ENCODE peak calls at places on chromosomes 6 and 20, in eight cellular contexts. One of them, this sample, is unnamed.
A peak's percentile ranks its signal among the peaks of the same experiment; 100 is the strongest.

GRCh38 chr6:136593748-136594490 is 43.7 kb upstream of the MAP7 start:
- DNase-seq in upper lobe of right lung: no peak
- DNase-seq in testis: no peak
- DNase-seq in heart right ventricle: no peak
- DNase-seq in aorta: no peak
- DNase-seq in CD8-positive, alpha-beta T cell: peak; percentile 6
- DNase-seq in neuronal stem cell: no peak
- DNase-seq in osteoblast: peak; percentile 93
- DNase-seq in this sample: peak; percentile 96

GRCh38 chr6:13717787-13718458 is 6.3 kb upstream of the RANBP9 start:
- DNase-seq in CD8-positive, alpha-beta T cell: no peak
- DNase-seq in neuronal stem cell: no peak
- DNase-seq in testis: no peak
- DNase-seq in aorta: no peak
- DNase-seq in heart right ventricle: no peak
- DNase-seq in upper lobe of right lung: no peak
- DNase-seq in osteoblast: no peak
- DNase-seq in this sample: no peak

GRCh38 chr20:33262658-33263065 is 20.4 kb upstream of the BPIFB1 start:
- DNase-seq in testis: peak; percentile 59
- DNase-seq in upper lobe of right lung: no peak
- DNase-seq in aorta: no peak
- DNase-seq in neuronal stem cell: peak; percentile 38
- DNase-seq in CD8-positive, alpha-beta T cell: no peak
- DNase-seq in heart right ventricle: no peak
- DNase-seq in osteoblast: no peak
- DNase-seq in this sample: peak; percentile 54

GRCh38 chr6:26195376-26195923 is 108.2 kb downstream of the HFE start:
- DNase-seq in CD8-positive, alpha-beta T cell: peak; percentile 76
- DNase-seq in testis: peak; percentile 95
- DNase-seq in heart right ventricle: peak; percentile 85
- DNase-seq in osteoblast: peak; percentile 89
- DNase-seq in upper lobe of right lung: peak; percentile 90
- DNase-seq in neuronal stem cell: peak; percentile 44
- DNase-seq in aorta: peak; percentile 97
- DNase-seq in this sample: peak; percentile 97

GRCh38 chr6:188821-189655 is 103.2 kb upstream of the DUSP22 start:
- DNase-seq in aorta: peak; percentile 89
- DNase-seq in osteoblast: peak; percentile 96
- DNase-seq in testis: peak; percentile 89
- DNase-seq in CD8-positive, alpha-beta T cell: peak; percentile 72
- DNase-seq in upper lobe of right lung: peak; percentile 93
- DNase-seq in heart right ventricle: peak; percentile 84
- DNase-seq in neuronal stem cell: peak; percentile 75
- DNase-seq in this sample: peak; percentile 82

GRCh38 chr6:54206510-54206909 is 95.3 kb downstream of the MLIP start:
- DNase-seq in testis: no peak
- DNase-seq in CD8-positive, alpha-beta T cell: no peak
- DNase-seq in neuronal stem cell: no peak
- DNase-seq in aorta: no peak
- DNase-seq in upper lobe of right lung: no peak
- DNase-seq in osteoblast: no peak
- DNase-seq in heart right ventricle: no peak
- DNase-seq in this sample: no peak

GRCh38 chr6:27517928-27518787 is 45.3 kb upstream of the ZNF184 start:
- DNase-seq in osteoblast: no peak
- DNase-seq in heart right ventricle: no peak
- DNase-seq in CD8-positive, alpha-beta T cell: no peak
- DNase-seq in neuronal stem cell: no peak
- DNase-seq in upper lobe of right lung: no peak
- DNase-seq in aorta: no peak
- DNase-seq in testis: no peak
- DNase-seq in this sample: no peak

GRCh38 chr6:141152951-141153350 is 979.8 kb upstream of the GJE1 start:
- DNase-seq in testis: no peak
- DNase-seq in neuronal stem cell: no peak
- DNase-seq in heart right ventricle: no peak
- DNase-seq in upper lobe of right lung: no peak
- DNase-seq in osteoblast: no peak
- DNase-seq in CD8-positive, alpha-beta T cell: no peak
- DNase-seq in aorta: no peak
- DNase-seq in this sample: no peak

GRCh38 chr20:53708129-53708968 is 114.7 kb upstream of the ZNF217 start:
- DNase-seq in CD8-positive, alpha-beta T cell: no peak
- DNase-seq in upper lobe of right lung: no peak
- DNase-seq in aorta: no peak
- DNase-seq in neuronal stem cell: no peak
- DNase-seq in heart right ventricle: no peak
- DNase-seq in testis: no peak
- DNase-seq in osteoblast: peak; percentile 72
- DNase-seq in this sample: peak; percentile 92

GRCh38 chr6:42339991-42340401 is 111.7 kb downstream of the TRERF1 start:
- DNase-seq in aorta: no peak
- DNase-seq in testis: no peak
- DNase-seq in osteoblast: no peak
- DNase-seq in heart right ventricle: no peak
- DNase-seq in CD8-positive, alpha-beta T cell: no peak
- DNase-seq in upper lobe of right lung: no peak
- DNase-seq in neuronal stem cell: no peak
- DNase-seq in this sample: peak; percentile 23

GRCh38 chr6:22737331-22737730 is 168.0 kb downstream of the HDGFL1 start:
- DNase-seq in upper lobe of right lung: no peak
- DNase-seq in heart right ventricle: no peak
- DNase-seq in CD8-positive, alpha-beta T cell: no peak
- DNase-seq in osteoblast: peak; percentile 34
- DNase-seq in neuronal stem cell: peak; percentile 64
- DNase-seq in aorta: peak; percentile 63
- DNase-seq in testis: peak; percentile 73
- DNase-seq in this sample: peak; percentile 51

GRCh38 chr6:111802720-111803119 is 70.5 kb downstream of the FYN start:
- DNase-seq in upper lobe of right lung: no peak
- DNase-seq in heart right ventricle: no peak
- DNase-seq in osteoblast: no peak
- DNase-seq in neuronal stem cell: no peak
- DNase-seq in testis: no peak
- DNase-seq in CD8-positive, alpha-beta T cell: no peak
- DNase-seq in aorta: no peak
- DNase-seq in this sample: no peak

GRCh38 chr6:111800821-111801220 is 72.4 kb downstream of the FYN start:
- DNase-seq in testis: no peak
- DNase-seq in aorta: no peak
- DNase-seq in heart right ventricle: no peak
- DNase-seq in upper lobe of right lung: no peak
- DNase-seq in neuronal stem cell: no peak
- DNase-seq in CD8-positive, alpha-beta T cell: no peak
- DNase-seq in osteoblast: no peak
- DNase-seq in this sample: peak; percentile 52

GRCh38 chr6:111798281-111798725 is 74.9 kb downstream of the FYN start:
- DNase-seq in testis: no peak
- DNase-seq in heart right ventricle: no peak
- DNase-seq in aorta: no peak
- DNase-seq in CD8-positive, alpha-beta T cell: no peak
- DNase-seq in upper lobe of right lung: no peak
- DNase-seq in osteoblast: no peak
- DNase-seq in neuronal stem cell: no peak
- DNase-seq in this sample: no peak

GRCh38 chr6:111800468-111800760 is 72.8 kb downstream of the FYN start:
- DNase-seq in upper lobe of right lung: no peak
- DNase-seq in testis: no peak
- DNase-seq in aorta: no peak
- DNase-seq in osteoblast: no peak
- DNase-seq in heart right ventricle: no peak
- DNase-seq in CD8-positive, alpha-beta T cell: no peak
- DNase-seq in neuronal stem cell: no peak
- DNase-seq in this sample: peak; percentile 32

DNA sequence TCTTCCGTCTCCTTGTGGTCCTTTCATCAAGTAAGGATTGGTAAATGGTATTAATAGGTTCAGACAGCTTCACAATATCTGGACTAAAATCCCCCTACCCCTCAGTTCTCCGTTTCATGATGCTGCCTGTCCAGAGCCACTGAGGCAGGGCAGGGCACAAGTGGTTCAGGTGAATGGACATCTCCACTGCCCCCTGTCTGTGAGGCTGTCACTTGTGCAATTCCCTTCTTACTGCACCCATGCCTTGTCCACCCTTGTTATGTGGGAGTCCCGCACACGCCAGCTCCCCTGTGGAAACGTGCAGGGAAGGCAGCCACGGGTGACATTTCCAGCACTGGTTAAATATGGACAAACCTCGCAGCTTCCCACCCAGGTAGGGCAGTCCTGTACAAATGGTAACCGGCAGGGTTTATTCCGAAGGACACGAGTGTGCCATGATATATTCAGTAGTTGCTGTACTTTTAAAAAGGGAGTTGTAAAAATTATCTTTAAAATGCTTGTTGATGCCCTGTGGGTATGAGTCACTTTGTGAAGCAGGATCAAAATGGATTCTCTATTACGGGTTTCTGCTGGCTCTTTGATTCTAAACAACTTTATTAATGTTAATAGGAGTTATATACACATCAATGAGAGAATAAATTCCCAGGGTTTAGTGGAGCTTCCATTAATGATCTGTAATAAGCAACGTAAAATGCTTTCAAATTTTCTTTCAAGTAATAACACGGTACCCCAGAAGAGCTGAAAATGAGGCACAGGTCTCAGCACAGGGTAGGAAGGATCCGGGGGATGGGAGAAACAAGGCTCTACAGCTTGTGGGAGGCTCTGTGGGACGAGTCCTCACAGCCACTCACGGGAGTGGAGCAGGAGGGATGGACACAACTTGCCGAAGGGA is 73.4 kb downstream of the FYN start:
- DNase-seq in CD8-positive, alpha-beta T cell: no peak
- DNase-seq in testis: no peak
- DNase-seq in neuronal stem cell: no peak
- DNase-seq in aorta: no peak
- DNase-seq in osteoblast: no peak
- DNase-seq in heart right ventricle: no peak
- DNase-seq in upper lobe of right lung: no peak
- DNase-seq in this sample: peak; percentile 33
- H3K27ac ChIP-seq in CD8-positive, alpha-beta T cell: no peak overlapping the region
- H3K27ac ChIP-seq in testis: no peak overlapping the region
- H3K27ac ChIP-seq in neuronal stem cell: no peak overlapping the region
- H3K27ac ChIP-seq in aorta: no peak overlapping the region
- H3K27ac ChIP-seq in osteoblast: peak overlapping the region; percentile 40
- H3K27ac ChIP-seq in heart right ventricle: no peak overlapping the region
- H3K27ac ChIP-seq in upper lobe of right lung: no peak overlapping the region
- H3K27ac ChIP-seq in this sample: no peak overlapping the region

GRCh38 chr6:164098857-164099534 is 684.5 kb downstream of the QKI start:
- DNase-seq in CD8-positive, alpha-beta T cell: no peak
- DNase-seq in neuronal stem cell: no peak
- DNase-seq in testis: no peak
- DNase-seq in heart right ventricle: peak; percentile 34
- DNase-seq in upper lobe of right lung: no peak
- DNase-seq in aorta: no peak
- DNase-seq in osteoblast: no peak
- DNase-seq in this sample: peak; percentile 52
- H3K27ac ChIP-seq in CD8-positive, alpha-beta T cell: no peak overlapping the region
- H3K27ac ChIP-seq in neuronal stem cell: peak overlapping the region; percentile 87
- H3K27ac ChIP-seq in testis: no peak overlapping the region
- H3K27ac ChIP-seq in heart right ventricle: peak overlapping the region; percentile 82
- H3K27ac ChIP-seq in upper lobe of right lung: no peak overlapping the region
- H3K27ac ChIP-seq in aorta: no peak overlapping the region
- H3K27ac ChIP-seq in osteoblast: no peak overlapping the region
- H3K27ac ChIP-seq in this sample: no peak overlapping the region

GRCh38 chr20:11158589-11158988 is 484.8 kb upstream of the JAG1 start:
- DNase-seq in CD8-positive, alpha-beta T cell: no peak
- DNase-seq in testis: no peak
- DNase-seq in heart right ventricle: no peak
- DNase-seq in upper lobe of right lung: no peak
- DNase-seq in osteoblast: no peak
- DNase-seq in neuronal stem cell: no peak
- DNase-seq in aorta: no peak
- DNase-seq in this sample: no peak
- H3K27ac ChIP-seq in CD8-positive, alpha-beta T cell: no peak overlapping the region
- H3K27ac ChIP-seq in testis: no peak overlapping the region
- H3K27ac ChIP-seq in heart right ventricle: peak overlapping the region; percentile 72
- H3K27ac ChIP-seq in upper lobe of right lung: no peak overlapping the region
- H3K27ac ChIP-seq in osteoblast: no peak overlapping the region
- H3K27ac ChIP-seq in neuronal stem cell: no peak overlapping the region
- H3K27ac ChIP-seq in aorta: no peak overlapping the region
- H3K27ac ChIP-seq in this sample: no peak overlapping the region

GRCh38 chr6:142413111-142413510 is 111.3 kb downstream of the ADGRG6 start:
- DNase-seq in testis: no peak
- DNase-seq in aorta: no peak
- DNase-seq in osteoblast: no peak
- DNase-seq in heart right ventricle: no peak
- DNase-seq in CD8-positive, alpha-beta T cell: no peak
- DNase-seq in neuronal stem cell: no peak
- DNase-seq in upper lobe of right lung: no peak
- DNase-seq in this sample: peak; percentile 84
- H3K27ac ChIP-seq in testis: no peak overlapping the region
- H3K27ac ChIP-seq in aorta: no peak overlapping the region
- H3K27ac ChIP-seq in osteoblast: peak overlapping the region; percentile 55
- H3K27ac ChIP-seq in heart right ventricle: no peak overlapping the region
- H3K27ac ChIP-seq in CD8-positive, alpha-beta T cell: no peak overlapping the region
- H3K27ac ChIP-seq in neuronal stem cell: no peak overlapping the region
- H3K27ac ChIP-seq in upper lobe of right lung: no peak overlapping the region
- H3K27ac ChIP-seq in this sample: peak overlapping the region; percentile 76

GRCh38 chr6:149052350-149053106 is 265.0 kb upstream of the TAB2 start:
- DNase-seq in CD8-positive, alpha-beta T cell: no peak
- DNase-seq in neuronal stem cell: no peak
- DNase-seq in heart right ventricle: no peak
- DNase-seq in aorta: no peak
- DNase-seq in osteoblast: no peak
- DNase-seq in upper lobe of right lung: no peak
- DNase-seq in testis: no peak
- DNase-seq in this sample: peak; percentile 22
- H3K27ac ChIP-seq in CD8-positive, alpha-beta T cell: no peak overlapping the region
- H3K27ac ChIP-seq in neuronal stem cell: no peak overlapping the region
- H3K27ac ChIP-seq in heart right ventricle: no peak overlapping the region
- H3K27ac ChIP-seq in aorta: no peak overlapping the region
- H3K27ac ChIP-seq in osteoblast: no peak overlapping the region
- H3K27ac ChIP-seq in upper lobe of right lung: no peak overlapping the region
- H3K27ac ChIP-seq in testis: no peak overlapping the region
- H3K27ac ChIP-seq in this sample: no peak overlapping the region